ENCODE peak calls at places on chromosomes 3 and 15, in six cellular contexts. P, H, A, G, V and F are unnamed samples.

GRCh38 chr3:41711656-41712055 is 250.2 kb downstream of the ULK4 start:
- DNase-seq in P (no peak), V (no peak), A (no peak), G (no peak), H (no peak), F (no peak)

GRCh38 chr15:41340189-41340695 is 7.6 kb downstream of the NUSAP1 start:
- DNase-seq in H (no peak), A (no peak), P (no peak), G (no peak), V (no peak), F (no peak)

GRCh38 chr15:65762399-65762798 is 29.7 kb downstream of the DENND4A start:
- DNase-seq in V (no peak), P (no peak), H (no peak), G (no peak), A (no peak), F (no peak)

GRCh38 chr3:182713743-182714517 is 79.4 kb upstream of the ATP11B start:
- DNase-seq in H (peak), V (peak), G (peak), A (peak), P (peak), F (peak)

GRCh38 chr3:174775603-174776002 is 83.5 kb upstream of the NAALADL2 start:
- DNase-seq in G (no peak), P (no peak), V (no peak), A (no peak), H (no peak), F (no peak)

GRCh38 chr15:89356634-89357298 is 22.1 kb upstream of the POLG start:
- DNase-seq in G (peak), H (no peak), V (no peak), A (peak), P (no peak), F (no peak)

GRCh38 chr15:39680868-39681267 is 100.0 kb downstream of the THBS1 start:
- DNase-seq in G (no peak), P (no peak), H (no peak), V (no peak), A (no peak), F (no peak)

GRCh38 chr3:44337253-44337652 is 1.3 kb upstream of the TCAIM start:
- DNase-seq in P (no peak), G (no peak), H (no peak), A (no peak), V (no peak), F (no peak)

GRCh38 chr3:129184396-129184656 is 630 bp upstream of the CNBP start:
- DNase-seq in H (peak), V (no peak), P (no peak), A (peak), G (peak), F (no peak)

GRCh38 chr3:50885491-50885890 is 210.8 kb downstream of the DOCK3 start:
- DNase-seq in A (peak), H (peak), G (no peak), V (no peak), P (no peak), F (no peak)

GRCh38 chr15:72117448-72117697 is 577 bp downstream of the MYO9A start:
- DNase-seq in P (peak), V (no peak), G (peak), A (peak), H (peak), F (no peak)

GRCh38 chr15:39852237-39852636 is 67.8 kb downstream of the GPR176 start:
- DNase-seq in A (no peak), P (no peak), H (no peak), G (no peak), V (no peak), F (no peak)

GRCh38 chr3:60013241-60013640 is 963.4 kb upstream of the CFAP20DC start:
- DNase-seq in A (no peak), G (no peak), H (no peak), V (no peak), P (no peak), F (no peak)

GRCh38 chr15:44726136-44726535 is 10.2 kb upstream of the TRIM69 start:
- DNase-seq in P (no peak), H (no peak), G (no peak), V (no peak), A (no peak), F (no peak)

GRCh38 chr3:159260049-159260662 is 458.3 kb downstream of the MFSD1 start:
- DNase-seq in V (no peak), P (peak), A (peak), G (peak), H (peak), F (no peak)

GRCh38 chr3:112132975-112133448 is at the start of gene GCSAM:
- DNase-seq in H (no peak), P (no peak), V (peak), G (no peak), A (no peak), F (no peak)

GRCh38 chr3:28467414-28467813 is 118.8 kb upstream of the AZI2 start:
- DNase-seq in G (no peak), H (no peak), P (no peak), V (no peak), A (no peak), F (no peak)

GRCh38 chr3:135412475-135412874 is 553.1 kb upstream of the PPP2R3A start:
- DNase-seq in P (no peak), H (no peak), V (no peak), A (no peak), G (no peak), F (no peak)

GRCh38 chr3:142224482-142225072 is 808 bp downstream of the GK5 start:
- DNase-seq in G (no peak), H (no peak), V (no peak), A (no peak), P (peak), F (no peak)

GRCh38 chr3:8416965-8417364 is 84.7 kb upstream of the LMCD1 start:
- DNase-seq in P (peak), G (no peak), H (no peak), A (no peak), V (peak), F (no peak)

GRCh38 chr3:13553686-13554085 is 4.8 kb downstream of the FBLN2 start:
- DNase-seq in G (no peak), A (no peak), V (no peak), P (no peak), H (no peak), F (no peak)

GRCh38 chr3:29697989-29698388 is 417.1 kb downstream of the RBMS3 start:
- DNase-seq in A (no peak), G (no peak), V (no peak), H (no peak), P (no peak), F (no peak)

GRCh38 chr3:66400381-66401156 is 100.3 kb downstream of the LRIG1 start:
- DNase-seq in H (no peak), P (no peak), A (no peak), G (no peak), V (no peak), F (no peak)

GRCh38 chr3:20068512-20069177 is 28.4 kb downstream of the KAT2B start:
- DNase-seq in H (no peak), A (no peak), V (no peak), P (no peak), G (no peak), F (no peak)

GRCh38 chr3:48186993-48187578 is 1.1 kb downstream of the CDC25A start:
- DNase-seq in G (no peak), A (no peak), P (no peak), H (no peak), V (no peak), F (no peak)

GRCh38 chr3:119809249-119810017 is 27.5 kb downstream of the NR1I2 start:
- DNase-seq in G (no peak), H (no peak), V (no peak), P (no peak), A (no peak), F (no peak)

GRCh38 chr15:93829115-93829849 is 402.1 kb upstream of the MCTP2 start:
- DNase-seq in P (no peak), H (no peak), V (peak), G (no peak), A (peak), F (no peak)

GRCh38 chr15:39296955-39297354 is 283.9 kb upstream of the THBS1 start:
- DNase-seq in G (no peak), P (no peak), A (no peak), V (no peak), H (no peak), F (no peak)

GRCh38 chr3:124993462-124993861 is 58.9 kb upstream of the MUC13 start:
- DNase-seq in A (no peak), P (no peak), H (no peak), V (no peak), G (no peak), F (no peak)

GRCh38 chr15:64443747-64444621 is 16.4 kb upstream of the ZNF609 start:
- DNase-seq in A (no peak), V (no peak), G (peak), P (peak), H (peak), F (peak)

GRCh38 chr15:43134157-43134637 is 811 bp downstream of the TMEM62 start:
- DNase-seq in P (no peak), G (no peak), V (no peak), A (peak), H (no peak), F (no peak)

GRCh38 chr3:114462750-114463149 is 168.9 kb downstream of the TIGIT start:
- DNase-seq in P (no peak), V (no peak), A (no peak), G (no peak), H (no peak), F (no peak)
- TF ChIP-seq REST in P (no peak), V (no peak), A (no peak), G (no peak), H (no peak), F (no peak)

GRCh38 chr3:127073931-127074820 is 91.3 kb downstream of the PLXNA1 start:
- DNase-seq in H (no peak), A (peak), G (no peak), P (no peak), V (no peak), F (no peak)
- TF ChIP-seq REST in H (no peak), A (no peak), G (no peak), P (no peak), V (no peak), F (no peak)

GRCh38 chr3:16429086-16429485 is 84.4 kb downstream of the RFTN1 start:
- DNase-seq in G (no peak), V (no peak), P (no peak), H (no peak), A (no peak), F (no peak)

GRCh38 chr3:16430717-16431630 is 82.5 kb downstream of the RFTN1 start:
- DNase-seq in H (no peak), A (no peak), G (no peak), P (no peak), V (no peak), F (no peak)

GRCh38 chr3:16437640-16438039 is 75.9 kb downstream of the RFTN1 start:
- DNase-seq in H (no peak), P (no peak), V (no peak), A (no peak), G (no peak), F (no peak)

GRCh38 chr3:16432714-16433113 is 80.8 kb downstream of the RFTN1 start:
- DNase-seq in G (no peak), A (no peak), H (no peak), P (no peak), V (no peak), F (no peak)

GRCh38 chr3:16433701-16434151 is 79.8 kb downstream of the RFTN1 start:
- DNase-seq in G (no peak), A (no peak), P (no peak), V (no peak), H (no peak), F (no peak)
- TF ChIP-seq REST in G (no peak), A (no peak), P (no peak), V (no peak), H (no peak), F (no peak)

GRCh38 chr3:70094197-70094596 is 94.7 kb downstream of the SAMMSON start:
- DNase-seq in G (no peak), A (no peak), H (no peak), V (no peak), P (no peak), F (no peak)

GRCh38 chr3:70086336-70086735 is 86.8 kb downstream of the SAMMSON start:
- DNase-seq in V (no peak), A (no peak), H (no peak), P (no peak), G (no peak), F (no peak)

GRCh38 chr3:70095260-70095659 is 95.7 kb downstream of the SAMMSON start:
- DNase-seq in A (no peak), P (no peak), H (no peak), G (no peak), V (no peak), F (no peak)

GRCh38 chr3:70085613-70086012 is 86.1 kb downstream of the SAMMSON start:
- DNase-seq in G (no peak), H (no peak), A (no peak), V (no peak), P (no peak), F (no peak)

GRCh38 chr3:70090322-70090913 is 90.9 kb downstream of the SAMMSON start:
- DNase-seq in P (no peak), A (peak), G (peak), H (no peak), V (no peak), F (no peak)
- TF ChIP-seq REST in P (no peak), A (no peak), G (no peak), H (no peak), V (no peak), F (no peak)

GRCh38 chr3:9779197-9779596 is 9.4 kb upstream of the CAMK1 start:
- DNase-seq in P (no peak), A (no peak), V (no peak), H (no peak), G (no peak), F (no peak)
- TF ChIP-seq REST in P (no peak), A (no peak), V (no peak), H (no peak), G (no peak), F (no peak)